ENCODE peak calls at places on chromosomes 7 and 10, in eight cellular contexts. O, B, A, M, E, X, Z and I are unnamed samples.

GRCh38 chr10:74900297-74900696 is 73.9 kb downstream of the KAT6B start:
- DNase-seq in O (peak), M (no peak), B (no peak), Z (no peak), X (no peak), A (no peak), E (no peak), I (no peak)

GRCh38 chr7:73681031-73681430 is 2.2 kb downstream of the DNAJC30 start:
- DNase-seq in O (no peak), M (peak), X (no peak), A (no peak), E (peak), B (no peak), Z (no peak), I (no peak)

GRCh38 chr7:46191776-46192175 is 270.7 kb upstream of the IGFBP3 start:
- DNase-seq in E (no peak), Z (no peak), B (no peak), M (peak), X (no peak), O (no peak), A (no peak), I (no peak)

GRCh38 chr10:116631871-116632295 is 11.1 kb downstream of the PNLIPRP2 start:
- DNase-seq in O (no peak), X (no peak), A (no peak), M (no peak), B (no peak), Z (no peak), E (no peak), I (no peak)

GRCh38 chr10:86368987-86369386 is 2.4 kb upstream of the GRID1 start:
- DNase-seq in E (peak), M (no peak), X (no peak), A (no peak), O (no peak), Z (no peak), B (peak), I (peak)

GRCh38 chr7:34675749-34676374 is 17.8 kb downstream of the NPSR1 start:
- DNase-seq in O (no peak), M (peak), E (no peak), A (no peak), X (peak), B (no peak), Z (no peak), I (no peak)

GRCh38 chr10:113856563-113856962 is 2.1 kb downstream of the NHLRC2 start:
- DNase-seq in E (no peak), B (no peak), O (no peak), A (no peak), X (peak), Z (no peak), M (peak), I (no peak)

GRCh38 chr10:127939786-127940330 is 33.0 kb downstream of the PTPRE start:
- DNase-seq in M (no peak), Z (no peak), X (no peak), A (no peak), E (no peak), B (peak), O (no peak), I (peak)

GRCh38 chr7:15305002-15305600 is 256.7 kb downstream of the AGMO start:
- DNase-seq in X (peak), M (peak), E (no peak), O (no peak), A (peak), Z (peak), B (no peak), I (peak)

GRCh38 chr10:130472236-130472635 is 336.0 kb downstream of the GLRX3 start:
- DNase-seq in A (no peak), O (no peak), E (no peak), Z (no peak), B (peak), X (no peak), M (no peak), I (no peak)

GRCh38 chr7:29331163-29331562 is 136.6 kb downstream of the CHN2 start:
- DNase-seq in X (no peak), B (no peak), Z (no peak), A (no peak), M (no peak), O (no peak), E (no peak), I (peak)

GRCh38 chr10:33113111-33113856 is 155.3 kb upstream of the ITGB1 start:
- DNase-seq in X (no peak), M (no peak), O (no peak), B (no peak), E (no peak), Z (no peak), A (no peak), I (no peak)

GRCh38 chr7:123824754-123825067 is 20.3 kb upstream of the HYAL4 start:
- DNase-seq in O (no peak), E (no peak), B (no peak), A (no peak), Z (no peak), M (peak), X (no peak), I (no peak)

GRCh38 chr7:33243319-33243881 is 114.0 kb downstream of the BBS9 start:
- DNase-seq in O (no peak), E (no peak), B (no peak), X (peak), M (peak), Z (no peak), A (peak), I (no peak)

GRCh38 chr10:94038024-94038423 is 44.3 kb downstream of the PLCE1 start:
- DNase-seq in O (no peak), E (no peak), Z (no peak), M (peak), B (no peak), X (no peak), A (no peak), I (no peak)

GRCh38 chr10:74929197-74929596 is 102.8 kb downstream of the KAT6B start:
- DNase-seq in X (peak), O (no peak), A (no peak), B (no peak), E (no peak), Z (no peak), M (peak), I (no peak)

DNA sequence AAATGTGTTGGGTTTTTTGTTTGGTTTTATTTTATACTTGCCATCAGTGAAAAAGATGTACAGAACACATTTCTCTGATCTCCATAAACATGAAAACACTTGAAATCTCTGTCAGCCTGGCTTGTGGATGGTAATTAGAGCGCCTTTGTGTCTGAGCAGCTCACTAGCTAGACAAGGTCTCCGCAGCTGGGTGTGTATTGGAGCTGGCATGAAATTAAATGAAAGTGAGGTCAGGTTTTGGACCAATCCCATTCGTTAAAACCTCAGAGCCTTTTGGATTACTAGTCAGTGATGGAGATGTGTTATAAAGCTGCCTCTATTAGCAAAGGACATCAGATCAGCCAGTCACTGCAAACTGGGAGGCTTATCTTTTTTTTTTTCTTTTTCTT is 2.7 kb downstream of the FRAT1 start:
- DNase-seq in Z (no peak), X (no peak), O (no peak), M (no peak), A (no peak), E (no peak), B (no peak), I (no peak)
- H3K27ac ChIP-seq in Z (no peak), X (no peak), O (no peak), M (no peak), A (no peak), E (no peak), B (peak), I (peak)

GRCh38 chr10:102812213-102812876 is 24.9 kb downstream of the CYP17A1 start:
- DNase-seq in O (no peak), Z (no peak), B (no peak), A (no peak), E (no peak), X (no peak), M (no peak), I (no peak)

GRCh38 chr10:102811346-102811745 is 25.9 kb downstream of the CYP17A1 start:
- DNase-seq in E (no peak), O (no peak), A (no peak), X (no peak), M (no peak), B (no peak), Z (no peak), I (no peak)

GRCh38 chr10:102814456-102814871 is 22.7 kb downstream of the CYP17A1 start:
- DNase-seq in Z (peak), O (no peak), E (peak), A (peak), B (peak), X (peak), M (peak), I (no peak)

GRCh38 chr10:102813734-102814455 is 23.3 kb downstream of the CYP17A1 start:
- DNase-seq in O (no peak), X (no peak), A (no peak), B (no peak), M (no peak), Z (peak), E (no peak), I (no peak)

DNA sequence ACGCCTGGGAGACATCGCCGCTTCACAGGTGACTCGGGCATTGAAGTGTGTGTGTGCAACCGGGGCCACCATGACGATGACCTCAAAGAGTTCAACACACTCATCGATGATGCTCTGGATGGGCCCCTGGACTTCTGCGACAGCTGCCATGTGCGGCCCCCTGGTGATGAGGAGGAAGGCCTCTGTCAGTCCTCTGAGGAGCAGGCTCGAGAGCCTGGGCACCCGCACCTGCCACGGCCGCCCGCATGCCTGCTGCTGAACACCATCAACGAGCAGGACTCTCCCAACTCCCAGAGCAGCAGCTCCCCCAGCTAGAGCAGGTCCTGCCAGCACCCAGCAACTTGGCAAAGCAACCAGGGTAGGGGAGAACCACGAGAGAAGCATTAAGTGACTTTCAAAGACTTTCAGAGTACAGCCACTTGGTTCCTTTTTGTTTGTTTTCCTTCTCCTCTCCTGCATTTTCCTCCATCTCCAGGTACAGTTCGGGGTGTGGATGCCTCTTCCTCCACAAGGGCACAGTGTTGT is 24.1 kb downstream of the CYP17A1 start:
- DNase-seq in A (no peak), M (no peak), O (no peak), E (no peak), Z (no peak), B (no peak), X (no peak), I (no peak)
- H3K27ac ChIP-seq in A (no peak), M (no peak), O (no peak), E (peak), Z (no peak), B (peak), X (peak), I (no peak)

GRCh38 chr7:71271203-71271602 is 139.3 kb downstream of the GALNT17 start:
- DNase-seq in M (no peak), B (peak), O (no peak), X (no peak), Z (no peak), E (no peak), A (no peak), I (no peak)

GRCh38 chr7:71264005-71264404 is 132.1 kb downstream of the GALNT17 start:
- DNase-seq in Z (no peak), X (no peak), A (peak), E (no peak), B (no peak), O (no peak), M (no peak), I (no peak)

GRCh38 chr7:71272509-71273214 is 140.7 kb downstream of the GALNT17 start:
- DNase-seq in X (no peak), O (no peak), M (no peak), B (no peak), Z (no peak), E (no peak), A (no peak), I (no peak)

GRCh38 chr7:71266912-71267311 is 135.0 kb downstream of the GALNT17 start:
- DNase-seq in M (no peak), A (no peak), B (peak), X (no peak), E (no peak), O (no peak), Z (no peak), I (no peak)

GRCh38 chr7:71267734-71268133 is 135.8 kb downstream of the GALNT17 start:
- DNase-seq in E (no peak), O (no peak), X (no peak), M (no peak), Z (no peak), B (no peak), A (no peak), I (no peak)
- H3K27ac ChIP-seq in E (no peak), O (no peak), X (no peak), M (no peak), Z (no peak), B (no peak), A (no peak), I (no peak)

GRCh38 chr10:122419016-122419415 is 35.4 kb upstream of the ARMS2 start:
- DNase-seq in O (no peak), B (no peak), X (no peak), Z (no peak), E (no peak), M (no peak), A (no peak), I (no peak)

GRCh38 chr10:122421054-122421625 is 33.3 kb upstream of the ARMS2 start:
- DNase-seq in Z (no peak), O (no peak), A (no peak), M (no peak), B (no peak), E (no peak), X (no peak), I (no peak)

GRCh38 chr10:122420624-122421007 is 33.8 kb upstream of the ARMS2 start:
- DNase-seq in B (no peak), M (no peak), X (no peak), A (no peak), Z (no peak), O (no peak), E (no peak), I (no peak)

GRCh38 chr10:122419890-122420623 is 34.4 kb upstream of the ARMS2 start:
- DNase-seq in X (no peak), E (no peak), M (no peak), B (no peak), Z (no peak), O (no peak), A (no peak), I (peak)

GRCh38 chr10:122417667-122418066 is 36.8 kb upstream of the ARMS2 start:
- DNase-seq in B (no peak), M (no peak), E (no peak), Z (no peak), O (no peak), A (no peak), X (no peak), I (no peak)
- H3K27ac ChIP-seq in B (no peak), M (no peak), E (no peak), Z (no peak), O (no peak), A (no peak), X (no peak), I (no peak)

DNA sequence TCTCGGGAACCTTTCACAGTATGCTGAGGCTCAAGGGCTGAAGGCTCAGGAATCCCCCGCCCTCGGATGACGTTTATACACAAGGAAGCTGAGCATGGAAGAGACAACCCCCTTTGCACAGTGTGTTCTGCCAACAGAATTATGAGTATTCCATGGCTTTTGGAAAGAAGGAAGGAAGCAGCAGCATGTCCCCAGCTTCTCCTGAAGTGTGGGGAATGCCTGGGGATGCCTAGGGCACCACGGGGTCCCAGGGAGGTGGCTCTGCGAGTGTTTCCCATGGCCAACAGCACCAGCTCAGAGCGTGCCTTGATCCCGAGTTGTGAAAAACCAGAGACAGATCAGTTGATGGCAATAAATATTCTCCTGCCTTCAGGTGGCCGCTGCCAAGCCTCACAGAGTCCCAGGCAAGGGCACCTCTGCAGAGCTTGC is 88.8 kb upstream of the DDC start:
- DNase-seq in A (peak), E (no peak), Z (peak), X (no peak), M (no peak), B (peak), O (no peak), I (no peak)
- H3K27ac ChIP-seq in A (peak), E (peak), Z (peak), X (no peak), M (no peak), B (peak), O (no peak), I (peak)

DNA sequence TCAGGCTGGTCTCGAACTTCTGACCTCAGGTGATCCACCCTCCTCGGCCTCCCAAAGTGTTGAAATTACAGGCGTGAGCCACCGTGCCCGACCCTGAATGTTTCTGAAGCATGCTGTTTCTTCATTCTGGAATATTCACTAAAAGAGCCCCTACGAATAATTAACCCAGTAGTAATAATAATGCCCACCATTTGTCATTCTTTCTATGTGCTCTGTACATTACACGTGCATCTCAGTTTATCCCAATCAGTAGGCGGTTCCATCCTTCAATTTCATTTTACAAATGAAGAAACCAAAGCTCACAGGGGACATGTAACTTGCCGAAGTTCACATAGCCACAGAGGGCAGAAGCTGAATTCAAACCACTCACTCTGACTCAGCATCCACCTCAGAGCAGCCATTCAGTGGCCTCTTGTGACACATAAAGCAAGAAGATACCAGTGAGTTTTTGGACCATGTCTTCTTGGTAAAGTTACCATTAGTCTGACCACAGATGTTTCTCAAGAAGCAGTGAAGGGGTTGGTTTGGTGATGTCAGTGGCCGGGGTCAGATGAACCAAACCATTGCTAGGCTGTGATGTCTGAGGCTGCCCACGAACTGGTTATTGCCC is 71.9 kb upstream of the DUSP5 start:
- DNase-seq in A (no peak), O (no peak), X (no peak), B (no peak), E (no peak), M (peak), Z (no peak), I (no peak)
- H3K27ac ChIP-seq in A (no peak), O (no peak), X (no peak), B (peak), E (no peak), M (peak), Z (peak), I (peak)

GRCh38 chr7:69739906-69740545 is 141.8 kb downstream of the AUTS2 start:
- DNase-seq in B (no peak), A (peak), Z (no peak), M (peak), X (no peak), O (no peak), E (no peak), I (no peak)
- H3K27ac ChIP-seq in B (no peak), A (no peak), Z (no peak), M (no peak), X (no peak), O (no peak), E (no peak), I (no peak)